ENCODE peak calls at places on chromosomes 7 and 10, in four cellular contexts. K is brain microvascular endothelial cell, U is type B pancreatic cell, W is GM12878. T is an unnamed sample.

GRCh38 chr7:150829426-150829825 is 22.9 kb upstream of the AOC1 start:
- DNase-seq in K (no peak), W (no peak), U (no peak), T (no peak)

GRCh38 chr7:1534330-1535099 is 4.0 kb downstream of the MAFK start:
- DNase-seq in K (no peak), W (no peak), U (no peak), T (no peak)

GRCh38 chr7:51033722-51034530 is 251.2 kb upstream of the GRB10 start:
- DNase-seq in W (no peak), K (no peak), U (no peak), T (no peak)

GRCh38 chr10:35447693-35448407 is 111.5 kb downstream of the CCNY start:
- DNase-seq in W (no peak), U (no peak), K (peak; percentile 65), T (no peak)

GRCh38 chr7:311131-311680 is 21.2 kb downstream of the FOXL3 start:
- DNase-seq in U (no peak), W (no peak), K (no peak), T (no peak)

GRCh38 chr10:90742189-90742588 is 115.7 kb downstream of the HTR7 start:
- DNase-seq in U (no peak), W (no peak), K (peak; percentile 54), T (peak; percentile 2)

GRCh38 chr10:23383637-23384036 is 39.0 kb upstream of the C10orf67 start:
- DNase-seq in U (no peak), K (no peak), W (no peak), T (no peak)

GRCh38 chr7:34069676-34070075 is 164.3 kb downstream of the BMPER start:
- DNase-seq in K (peak; percentile 76), W (no peak), U (no peak), T (no peak)

GRCh38 chr7:44108768-44109750 is 4.9 kb downstream of the AEBP1 start:
- DNase-seq in W (no peak), K (no peak), U (no peak), T (no peak)

GRCh38 chr10:10870523-10871241 is 147.0 kb upstream of the CELF2 start:
- DNase-seq in K (no peak), U (no peak), W (peak; percentile 8), T (no peak)

GRCh38 chr10:49567810-49568209 is 28.9 kb upstream of the ERCC6 start:
- DNase-seq in W (no peak), K (no peak), U (no peak), T (no peak)

GRCh38 chr10:3287566-3288445 is 115.2 kb upstream of the PITRM1 start:
- DNase-seq in K (no peak), U (no peak), W (no peak), T (no peak)

DNA sequence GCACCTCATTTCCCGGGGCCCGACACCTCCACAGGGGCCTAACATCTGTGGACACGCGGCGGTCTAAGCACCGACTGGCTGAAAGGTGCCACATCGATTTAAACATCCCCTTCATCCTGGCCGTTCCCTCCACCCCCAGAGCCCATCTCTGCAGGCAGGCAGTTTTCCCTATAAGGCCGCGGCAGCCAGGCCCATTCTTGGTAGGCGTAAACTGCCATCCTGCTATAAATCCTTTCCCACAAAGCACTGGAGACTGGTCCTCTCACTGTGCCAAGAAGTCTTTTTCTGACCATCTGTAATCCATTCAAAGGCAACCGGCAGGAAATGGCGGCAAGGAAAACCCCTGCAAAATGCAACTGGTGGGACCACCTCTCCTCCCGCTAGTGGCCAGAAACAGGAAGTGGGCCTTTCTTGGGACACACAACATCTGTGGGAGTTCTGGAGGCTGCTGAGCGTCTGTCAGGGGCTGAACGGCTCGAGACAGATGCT is 22.4 kb downstream of the ATXN7L1 start:
- DNase-seq in U (no peak), W (no peak), K (no peak), T (no peak)
- TF ChIP-seq CTCF in U (peak; percentile 58), W (no peak), K (peak; percentile 37), T (peak; percentile 12)

DNA sequence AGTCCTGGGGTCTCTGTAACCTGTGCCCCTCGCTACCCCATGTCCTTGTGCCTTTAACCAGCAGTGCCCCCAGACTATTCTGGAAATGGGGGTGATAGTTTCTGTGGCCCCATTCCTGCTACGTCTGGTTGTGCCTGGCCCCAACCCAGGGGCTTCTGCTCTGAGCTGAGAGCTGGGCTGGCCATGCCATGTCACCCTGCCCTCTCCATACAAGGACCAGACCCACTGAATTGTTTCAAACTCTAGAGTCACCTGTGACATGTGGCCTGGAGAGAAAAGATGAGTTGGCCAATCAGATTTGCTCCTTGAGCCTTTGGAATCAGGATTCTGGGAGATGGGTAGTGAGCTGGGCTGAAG is 108.6 kb downstream of the GRK5 start:
- DNase-seq in K (no peak), W (no peak), U (no peak), T (no peak)
- TF ChIP-seq CTCF in K (no peak), W (no peak), U (no peak), T (no peak)

GRCh38 chr10:73232887-73233286 is 14.2 kb downstream of the DNAJC9 start:
- DNase-seq in W (no peak), U (no peak), K (no peak), T (no peak)
- TF ChIP-seq CTCF in W (peak; percentile 5), U (peak; percentile 56), K (peak; percentile 36), T (no peak)

DNA sequence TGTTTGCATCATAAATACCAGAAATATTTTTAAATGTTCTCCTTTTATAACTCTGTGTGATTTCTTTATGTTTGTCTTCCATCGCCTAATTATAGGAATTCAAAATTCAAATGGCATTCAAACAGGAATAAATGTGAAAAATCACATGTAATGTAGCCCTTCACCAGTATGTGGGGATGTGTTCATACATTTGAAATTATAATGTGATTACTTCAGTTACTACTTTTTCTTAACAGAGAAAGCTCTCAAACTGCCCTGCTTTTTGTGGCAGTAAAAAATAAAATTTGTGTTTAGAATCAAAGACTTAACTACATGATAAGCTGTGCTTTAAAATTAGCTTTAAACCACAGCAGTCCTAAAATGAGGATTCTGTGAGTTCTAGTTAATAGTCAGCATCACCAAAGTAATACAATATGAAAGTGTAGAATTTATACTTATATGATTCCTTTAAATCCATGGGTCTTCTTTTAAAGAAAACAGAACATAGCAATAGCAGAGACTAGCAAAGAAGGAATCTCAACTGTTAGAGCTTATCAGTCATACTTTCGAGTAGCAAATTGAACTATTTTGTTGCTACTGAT is 7.8 kb upstream of the HERC4 start:
- DNase-seq in K (no peak), U (no peak), W (no peak), T (no peak)
- TF ChIP-seq CTCF in K (peak; percentile 45), U (peak; percentile 56), W (no peak), T (peak; percentile 51)

T was measured in AG09319.